ENCODE peak calls at places on chromosomes 6 and 20, in four cellular contexts. L, X, H and C are unnamed samples.

GRCh38 chr6:1230689-1231605 is 81.0 kb upstream of the FOXQ1 start:
- DNase-seq in H (no peak), L (no peak), X (no peak), C (no peak)

GRCh38 chr6:170439366-170440351 is 113.4 kb downstream of the PSMB1 start:
- DNase-seq in H (peak; percentile 15), L (no peak), X (no peak), C (no peak)

GRCh38 chr20:59385461-59385860 is 85.0 kb downstream of the EDN3 start:
- DNase-seq in H (no peak), L (no peak), X (no peak), C (no peak)

GRCh38 chr20:36607586-36608387 is 2.2 kb downstream of the RAB5IF start:
- DNase-seq in X (peak; percentile 48), H (no peak), L (no peak), C (no peak)

GRCh38 chr6:122033564-122034181 is 365.8 kb upstream of the HSF2 start:
- DNase-seq in X (peak; percentile 53), L (peak; percentile 67), H (no peak), C (peak; percentile 60)

GRCh38 chr6:110875548-110876169 is 1.1 kb downstream of the AMD1 start:
- DNase-seq in X (no peak), H (no peak), L (peak; percentile 28), C (no peak)

GRCh38 chr6:44067760-44068139 is 59.5 kb downstream of the MRPL14 start:
- DNase-seq in X (no peak), H (no peak), L (no peak), C (no peak)

GRCh38 chr6:27332692-27333641 is 20.9 kb upstream of the POM121L2 start:
- DNase-seq in L (peak; percentile 68), H (peak; percentile 33), X (peak; percentile 76), C (no peak)